ENCODE peak calls at places on chromosomes 2 and 18, in six cellular contexts. L, H, J, V, R and Y are unnamed samples.
A peak's percentile ranks its signal among the peaks of the same experiment; 100 is the strongest.

GRCh38 chr2:46977899-46978298 is 62.3 kb upstream of the MCFD2 start:
- DNase-seq in J (peak; percentile 67), V (no peak), R (no peak), H (no peak), L (no peak), Y (no peak)

GRCh38 chr2:120520929-120521912 is 175.3 kb downstream of the INHBB start:
- DNase-seq in V (peak; percentile 67), R (peak; percentile 47), J (peak; percentile 34), H (no peak), L (no peak), Y (peak; percentile 25)

GRCh38 chr2:51734115-51734514 is 702.2 kb upstream of the NRXN1 start:
- DNase-seq in H (no peak), R (no peak), J (no peak), V (no peak), L (no peak), Y (peak; percentile 28)

GRCh38 chr18:28855524-28855923 is 678.6 kb upstream of the CDH2 start:
- DNase-seq in H (no peak), V (no peak), R (no peak), L (no peak), J (no peak), Y (peak; percentile 61)

GRCh38 chr18:80105369-80106167 is 3.5 kb upstream of the ADNP2 start:
- DNase-seq in L (no peak), V (no peak), J (peak; percentile 24), H (no peak), R (no peak), Y (no peak)

GRCh38 chr18:21260621-21261020 is 18.6 kb downstream of the GREB1L start:
- DNase-seq in R (no peak), J (no peak), V (no peak), L (no peak), H (no peak), Y (no peak)

GRCh38 chr2:202290970-202291369 is 25.4 kb downstream of the NOP58 start:
- DNase-seq in V (no peak), H (no peak), J (no peak), R (no peak), L (no peak), Y (no peak)

GRCh38 chr2:233974530-233975071 is 57.4 kb downstream of the TRPM8 start:
- DNase-seq in H (peak; percentile 19), V (no peak), J (no peak), L (peak; percentile 89), R (peak; percentile 98), Y (peak; percentile 81)

GRCh38 chr18:78794031-78794430 is 185.6 kb upstream of the SALL3 start:
- DNase-seq in L (no peak), R (no peak), H (no peak), J (no peak), V (no peak), Y (no peak)

GRCh38 chr2:85326406-85326945 is 1.3 kb downstream of the TGOLN2 start:
- DNase-seq in R (no peak), L (no peak), H (no peak), J (peak; percentile 70), V (no peak), Y (peak; percentile 48)

GRCh38 chr2:24935145-24935544 is 15.1 kb upstream of the ADCY3 start:
- DNase-seq in H (no peak), V (no peak), R (no peak), L (no peak), J (no peak), Y (no peak)

GRCh38 chr2:217162533-217162932 is 302.7 kb upstream of the TNP1 start:
- DNase-seq in H (no peak), R (peak; percentile 43), L (peak; percentile 95), V (no peak), J (no peak), Y (peak; percentile 99)

GRCh38 chr18:80056095-80056494 is 21.9 kb downstream of the RBFA start:
- DNase-seq in H (no peak), L (no peak), V (no peak), J (no peak), R (no peak), Y (no peak)

GRCh38 chr2:20049631-20050030 is 1.8 kb downstream of the LAPTM4A start:
- DNase-seq in H (no peak), L (no peak), R (no peak), V (no peak), J (peak; percentile 39), Y (peak; percentile 36)

GRCh38 chr2:215728504-215729065 is 284.8 kb downstream of the MREG start:
- DNase-seq in R (no peak), L (no peak), V (no peak), H (no peak), J (no peak), Y (peak; percentile 96)

GRCh38 chr2:165408191-165408590 is 61.3 kb upstream of the CSRNP3 start:
- DNase-seq in H (peak; percentile 23), L (no peak), J (no peak), R (no peak), V (no peak), Y (no peak)

GRCh38 chr18:5630057-5630765 is 86.4 kb upstream of the EPB41L3 start:
- DNase-seq in V (peak; percentile 50), R (no peak), J (no peak), H (peak; percentile 14), L (no peak), Y (peak; percentile 5)

GRCh38 chr2:235050992-235051351 is 99.2 kb downstream of the SH3BP4 start:
- DNase-seq in J (peak; percentile 27), V (peak; percentile 96), L (peak; percentile 99), R (peak; percentile 82), H (peak; percentile 81), Y (peak; percentile 89)

GRCh38 chr2:131039908-131040660 is 53.2 kb downstream of the FAM168B start:
- DNase-seq in V (no peak), R (no peak), H (no peak), J (no peak), L (no peak), Y (no peak)
- H3K4me3 ChIP-seq in V (peak overlapping the region; percentile 11), R (no peak overlapping the region), H (no peak overlapping the region), J (no peak overlapping the region), L (no peak overlapping the region), Y (no peak overlapping the region)

DNA sequence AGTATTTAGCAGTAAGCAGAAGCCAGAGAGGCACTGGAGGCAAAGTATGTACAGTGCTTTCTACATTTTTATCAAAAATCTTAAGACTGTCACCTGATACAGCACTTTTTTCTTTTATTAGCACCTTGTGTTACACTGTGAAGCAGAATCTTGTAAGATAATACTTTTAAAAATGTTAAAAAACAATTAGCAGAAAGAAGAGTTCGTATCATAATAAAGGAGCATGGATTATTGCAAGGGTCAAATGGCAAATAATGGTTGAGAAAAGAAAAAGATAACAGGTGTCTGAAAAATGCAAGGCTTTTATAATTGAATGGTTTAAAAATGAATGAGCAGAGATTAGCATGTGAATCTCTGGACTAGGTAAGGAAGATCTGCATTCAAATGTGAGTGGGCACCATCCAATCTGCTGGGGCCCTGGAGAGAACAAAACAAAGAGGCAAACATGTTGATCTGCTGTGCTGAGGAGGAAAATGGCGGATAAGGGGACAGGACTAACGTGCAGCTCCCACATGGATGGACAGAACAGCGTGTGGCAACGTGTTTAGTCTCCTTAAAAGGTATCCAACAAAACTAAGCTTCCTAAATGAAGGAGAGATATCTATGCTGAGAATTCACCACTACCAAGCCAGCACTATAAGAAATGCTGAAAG is 9.5 kb downstream of the CEBPZOS start:
- DNase-seq in H (no peak), V (no peak), R (no peak), J (no peak), L (no peak), Y (no peak)
- H3K4me3 ChIP-seq in H (no peak overlapping the region), V (no peak overlapping the region), R (no peak overlapping the region), J (no peak overlapping the region), L (no peak overlapping the region), Y (no peak overlapping the region)

DNA sequence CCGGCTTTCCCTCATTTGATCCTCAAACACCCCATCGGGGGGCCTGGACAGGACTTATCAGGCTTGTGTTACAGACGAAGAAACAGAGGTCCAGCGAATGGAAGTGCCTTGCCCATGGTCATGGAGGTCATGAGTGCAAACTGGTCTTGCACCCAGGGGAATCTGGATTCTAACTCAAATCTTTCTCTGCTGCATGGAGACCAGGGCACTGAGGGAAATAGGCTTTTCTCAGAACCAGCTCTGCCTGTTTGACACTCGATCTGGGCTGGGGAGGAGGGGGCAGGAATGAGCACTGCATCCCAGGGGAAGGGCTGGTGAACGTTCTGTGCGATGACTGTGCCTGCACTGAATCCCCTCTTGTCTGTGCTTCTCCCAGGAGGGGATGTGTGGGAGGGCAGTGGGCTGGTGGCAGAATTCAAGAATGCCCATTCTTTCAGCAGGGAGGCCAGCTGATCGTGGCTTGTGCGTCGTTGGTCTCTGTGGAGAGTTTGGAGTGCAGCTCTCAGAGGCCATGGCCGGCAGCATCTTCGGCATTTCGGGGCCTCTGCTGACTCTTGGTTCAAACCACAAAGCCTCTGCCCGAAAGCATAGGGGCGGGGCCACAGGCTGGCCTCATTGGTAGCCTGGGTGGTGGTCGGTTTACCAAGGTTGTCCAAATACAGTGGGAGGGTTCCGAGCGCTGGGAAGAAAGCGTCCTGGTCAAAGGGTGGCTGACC is 171.6 kb downstream of the DDX1 start:
- DNase-seq in R (no peak), L (no peak), J (no peak), V (no peak), H (no peak), Y (no peak)
- H3K4me3 ChIP-seq in R (no peak overlapping the region), L (no peak overlapping the region), J (no peak overlapping the region), V (no peak overlapping the region), H (no peak overlapping the region), Y (no peak overlapping the region)

GRCh38 chr2:231190531-231191197 is 7.8 kb upstream of the ARMC9 start:
- DNase-seq in H (peak; percentile 77), V (peak; percentile 60), L (no peak), R (no peak), J (no peak), Y (peak; percentile 58)
- H3K4me3 ChIP-seq in H (peak overlapping the region; percentile 3), V (peak overlapping the region; percentile 37), L (no peak overlapping the region), R (no peak overlapping the region), J (no peak overlapping the region), Y (peak overlapping the region; percentile 6)

DNA sequence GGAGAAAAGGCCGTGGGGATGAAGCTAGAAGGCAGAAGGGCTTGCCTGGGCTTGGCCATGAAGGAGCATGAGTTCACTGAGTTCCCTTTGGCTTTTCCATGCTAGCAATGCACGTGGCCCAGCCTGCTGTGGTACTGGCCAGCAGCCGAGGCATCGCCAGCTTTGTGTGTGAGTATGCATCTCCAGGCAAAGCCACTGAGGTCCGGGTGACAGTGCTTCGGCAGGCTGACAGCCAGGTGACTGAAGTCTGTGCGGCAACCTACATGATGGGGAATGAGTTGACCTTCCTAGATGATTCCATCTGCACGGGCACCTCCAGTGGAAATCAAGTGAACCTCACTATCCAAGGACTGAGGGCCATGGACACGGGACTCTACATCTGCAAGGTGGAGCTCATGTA is 2.9 kb downstream of the CTLA4 start:
- DNase-seq in H (no peak), L (no peak), R (no peak), J (no peak), V (no peak), Y (no peak)
- H3K4me3 ChIP-seq in H (no peak overlapping the region), L (no peak overlapping the region), R (no peak overlapping the region), J (no peak overlapping the region), V (no peak overlapping the region), Y (no peak overlapping the region)